ENCODE peak calls at places on chromosome 2, in ten cellular contexts. H is right lobe of liver, N is stomach, T is breast epithelium, B is transverse colon, E is A549, U is prostate gland, Y is spleen, M is heart left ventricle, R is IMR-90. S is an unnamed sample.

GRCh38 chr2:98869272-98869641 is 66.8 kb downstream of the CRACDL start:
- DNase-seq in H (no peak), N (peak; percentile 92), T (peak; percentile 83), B (peak; percentile 88), E (peak; percentile 59), U (no peak), Y (no peak), M (no peak), R (no peak), S (no peak)

GRCh38 chr2:111189106-111189505 is 68.4 kb downstream of the BCL2L11 start:
- DNase-seq in H (no peak), N (no peak), T (no peak), B (no peak), E (no peak), U (no peak), Y (no peak), M (no peak), R (no peak), S (peak; percentile 42)

GRCh38 chr2:171566099-171566498 is 43.8 kb downstream of the CYBRD1 start:
- DNase-seq in H (no peak), N (no peak), T (no peak), B (no peak), E (no peak), U (no peak), Y (no peak), M (no peak), R (no peak), S (no peak)

GRCh38 chr2:106974891-106975290 is 88.9 kb upstream of the ST6GAL2 start:
- DNase-seq in H (no peak), N (no peak), T (no peak), B (no peak), E (no peak), U (no peak), Y (no peak), M (no peak), R (no peak), S (no peak)

GRCh38 chr2:16394072-16394985 is 271.3 kb downstream of the CYRIA start:
- DNase-seq in H (no peak), N (no peak), T (no peak), B (no peak), E (no peak), U (no peak), Y (no peak), M (no peak), R (no peak), S (no peak)

GRCh38 chr2:97889156-97889555 is 106.6 kb downstream of the TMEM131 start:
- DNase-seq in H (no peak), N (no peak), T (no peak), B (no peak), E (no peak), U (no peak), Y (no peak), M (no peak), R (no peak), S (no peak)

GRCh38 chr2:140144611-140145010 is 1364.4 kb upstream of the NXPH2 start:
- DNase-seq in H (no peak), N (no peak), T (no peak), B (no peak), E (no peak), U (no peak), Y (no peak), M (no peak), R (no peak), S (no peak)

GRCh38 chr2:225668606-225669266 is 269.2 kb downstream of the NYAP2 start:
- DNase-seq in H (no peak), N (no peak), T (no peak), B (no peak), E (peak; percentile 75), U (peak; percentile 35), Y (no peak), M (no peak), R (peak; percentile 81), S (no peak)

GRCh38 chr2:173353556-173353955 is 1.1 kb upstream of the CDCA7 start:
- DNase-seq in H (no peak), N (no peak), T (no peak), B (no peak), E (no peak), U (no peak), Y (no peak), M (no peak), R (no peak), S (no peak)

GRCh38 chr2:85998071-85998991 is 107.4 kb downstream of the POLR1A start:
- DNase-seq in H (no peak), N (no peak), T (no peak), B (peak; percentile 24), E (no peak), U (no peak), Y (peak; percentile 77), M (peak; percentile 50), R (peak; percentile 56), S (no peak)

GRCh38 chr2:10741139-10741538 is 19.7 kb downstream of the ATP6V1C2 start:
- DNase-seq in H (no peak), N (no peak), T (no peak), B (no peak), E (no peak), U (no peak), Y (no peak), M (no peak), R (no peak), S (no peak)

GRCh38 chr2:7792031-7792651 is 874.9 kb downstream of the RNF144A start:
- DNase-seq in H (peak; percentile 83), N (peak; percentile 72), T (peak; percentile 52), B (peak; percentile 17), E (no peak), U (peak; percentile 82), Y (no peak), M (no peak), R (no peak), S (no peak)

GRCh38 chr2:202944403-202944802 is 32.3 kb downstream of the CARF start:
- DNase-seq in H (no peak), N (no peak), T (no peak), B (no peak), E (no peak), U (no peak), Y (no peak), M (no peak), R (peak; percentile 87), S (no peak)

GRCh38 chr2:75429036-75429435 is 131.7 kb downstream of the EVA1A start:
- DNase-seq in H (no peak), N (peak; percentile 80), T (peak; percentile 18), B (no peak), E (no peak), U (no peak), Y (peak; percentile 30), M (no peak), R (no peak), S (no peak)

GRCh38 chr2:8003462-8004075 is 678.3 kb upstream of the ID2 start:
- DNase-seq in H (no peak), N (no peak), T (peak; percentile 22), B (peak; percentile 19), E (no peak), U (peak; percentile 14), Y (no peak), M (peak; percentile 76), R (peak; percentile 70), S (peak; percentile 89)

GRCh38 chr2:157486596-157487270 is 42.8 kb upstream of the CYTIP start:
- DNase-seq in H (no peak), N (no peak), T (no peak), B (no peak), E (no peak), U (no peak), Y (no peak), M (no peak), R (peak; percentile 35), S (no peak)

DNA sequence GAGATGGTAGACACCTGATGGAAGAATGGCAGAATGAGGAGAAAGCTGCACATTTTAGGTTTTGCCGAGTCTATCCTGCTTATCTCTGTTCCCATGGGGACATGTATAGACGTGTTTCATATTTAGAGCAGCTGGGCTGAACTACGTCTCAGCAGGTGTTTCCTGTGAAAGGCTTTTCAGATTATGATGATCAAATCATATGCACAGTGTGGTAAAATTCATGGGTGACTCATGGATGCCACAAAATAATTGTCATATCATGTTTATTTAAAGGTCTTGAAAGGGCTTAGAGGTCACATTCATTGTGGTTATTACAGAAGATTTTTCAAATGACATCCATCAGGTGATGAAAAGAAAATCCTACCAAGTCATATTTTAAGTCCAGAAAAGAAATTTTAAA is 90.5 kb downstream of the ICOS start:
- DNase-seq in H (no peak), N (no peak), T (no peak), B (no peak), E (no peak), U (no peak), Y (no peak), M (no peak), R (peak; percentile 13), S (no peak)
- H3K4me1 ChIP-seq in H (no peaks in the 10 kb centered on the region), N (no peaks in the 10 kb centered on the region), T (no peaks in the 10 kb centered on the region), B (peaks cover 12% of the 10 kb centered on the region), E (no peaks in the 10 kb centered on the region), U (no peaks in the 10 kb centered on the region), Y (peaks cover 7% of the 10 kb centered on the region), M (no peaks in the 10 kb centered on the region), R (no peaks in the 10 kb centered on the region), S (peaks cover 9% of the 10 kb centered on the region)

GRCh38 chr2:55133467-55134315 is 83.4 kb upstream of the RTN4 start:
- DNase-seq in H (peak; percentile 27), N (peak; percentile 29), T (peak; percentile 49), B (no peak), E (peak; percentile 57), U (peak; percentile 36), Y (no peak), M (peak; percentile 41), R (peak; percentile 96), S (no peak)
- TF ChIP-seq POLR2A in H (peak; percentile 54), N (no peak), T (no peak), B (no peak), E (no peak), U (no peak), Y (no peak), M (no peak), R (peak; percentile 48), S (no peak)

GRCh38 chr2:233163486-233164103 is 87.9 kb upstream of the ATG16L1 start:
- DNase-seq in H (no peak), N (no peak), T (no peak), B (no peak), E (no peak), U (no peak), Y (no peak), M (no peak), R (no peak), S (no peak)
- H3K27ac ChIP-seq in H (no peak overlapping the region), N (no peak overlapping the region), T (no peak overlapping the region), B (no peak overlapping the region), E (no peak overlapping the region), U (no peak overlapping the region), Y (peak overlapping the region; percentile 90), M (no peak overlapping the region), R (no peak overlapping the region), S (no peak overlapping the region)

DNA sequence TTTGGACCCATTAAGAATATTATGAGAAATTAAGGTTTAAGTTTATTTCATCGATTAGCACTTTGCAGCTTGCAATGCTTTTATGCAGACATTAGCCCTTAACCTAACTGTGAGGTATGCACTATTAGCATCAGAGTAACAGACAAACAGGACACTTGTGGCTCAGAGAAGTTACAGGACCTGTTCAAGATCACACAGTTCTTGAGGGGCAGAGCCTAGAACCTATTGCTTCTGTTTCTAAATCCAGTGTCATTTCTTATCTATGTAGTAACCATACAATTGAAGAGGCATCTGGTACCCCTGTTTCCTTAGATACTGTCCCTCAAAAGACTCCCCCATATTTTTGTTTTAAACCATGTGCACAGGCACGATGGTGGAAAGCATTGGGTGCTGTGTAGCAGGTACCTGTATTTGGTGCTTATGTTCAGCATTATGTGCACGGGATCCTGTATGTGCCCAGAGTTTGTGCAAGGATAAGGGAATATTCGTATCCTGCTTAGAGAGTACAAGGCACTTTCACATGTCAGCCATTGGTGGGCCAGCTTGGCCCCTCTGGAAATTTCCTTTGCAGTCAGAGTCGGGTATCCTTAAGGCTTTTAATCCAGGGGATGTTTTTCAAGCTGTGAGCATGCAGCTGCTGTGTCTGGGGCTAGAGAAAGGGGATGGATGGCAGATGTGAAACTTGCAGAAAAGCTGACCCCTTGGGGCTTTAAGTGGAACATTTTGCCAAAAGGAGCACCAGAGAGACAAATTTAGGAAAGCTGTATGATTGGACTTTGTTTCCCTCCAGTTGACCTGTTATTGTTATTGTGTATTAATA is 2.0 kb downstream of the LBH start:
- DNase-seq in H (no peak), N (peak; percentile 13), T (no peak), B (no peak), E (no peak), U (no peak), Y (peak; percentile 32), M (no peak), R (no peak), S (no peak)
- H3K4me1 ChIP-seq in H (no peaks in the 10 kb centered on the region), N (peaks cover 25% of the 10 kb centered on the region), T (no peaks in the 10 kb centered on the region), B (peaks cover 19% of the 10 kb centered on the region), E (peaks cover 53% of the 10 kb centered on the region), U (no peaks in the 10 kb centered on the region), Y (peaks cover 73% of the 10 kb centered on the region), M (peaks cover 42% of the 10 kb centered on the region), R (peaks cover 29% of the 10 kb centered on the region), S (peaks cover 65% of the 10 kb centered on the region)